ENCODE peak calls at places on chromosomes 6 and 20, in four cellular contexts. F is HepG2, B is GM12878, U is H1. V is an unnamed sample.

GRCh38 chr6:46098678-46099077 is 31.1 kb upstream of the ENPP4 start:
- DNase-seq in B (no peak), U (no peak), F (peak), V (no peak)

GRCh38 chr20:43461894-43462293 is 4.2 kb downstream of the SRSF6 start:
- DNase-seq in B (no peak), F (no peak), U (no peak), V (no peak)

GRCh38 chr6:18389479-18389878 is 2.3 kb downstream of the RNF144B start:
- DNase-seq in U (no peak), B (no peak), F (no peak), V (no peak)

GRCh38 chr6:28802417-28803336 is 121.1 kb downstream of the TRIM27 start:
- DNase-seq in F (peak), U (peak), B (no peak), V (no peak)

GRCh38 chr6:35475573-35475972 is 7.4 kb downstream of the RPL10A start:
- DNase-seq in U (peak), B (no peak), F (no peak), V (no peak)

GRCh38 chr6:128307671-128308070 is 212.7 kb downstream of the PTPRK start:
- DNase-seq in B (no peak), U (no peak), F (no peak), V (no peak)

GRCh38 chr6:166553563-166554271 is 32.8 kb downstream of the RAMACL start:
- DNase-seq in B (no peak), F (no peak), U (no peak), V (no peak)

GRCh38 chr20:62163485-62163865 is 19.4 kb upstream of the MTG2 start:
- DNase-seq in B (no peak), U (no peak), F (no peak), V (no peak)

GRCh38 chr6:54525731-54526130 is 217.5 kb downstream of the TINAG start:
- DNase-seq in F (no peak), B (no peak), U (no peak), V (no peak)

DNA sequence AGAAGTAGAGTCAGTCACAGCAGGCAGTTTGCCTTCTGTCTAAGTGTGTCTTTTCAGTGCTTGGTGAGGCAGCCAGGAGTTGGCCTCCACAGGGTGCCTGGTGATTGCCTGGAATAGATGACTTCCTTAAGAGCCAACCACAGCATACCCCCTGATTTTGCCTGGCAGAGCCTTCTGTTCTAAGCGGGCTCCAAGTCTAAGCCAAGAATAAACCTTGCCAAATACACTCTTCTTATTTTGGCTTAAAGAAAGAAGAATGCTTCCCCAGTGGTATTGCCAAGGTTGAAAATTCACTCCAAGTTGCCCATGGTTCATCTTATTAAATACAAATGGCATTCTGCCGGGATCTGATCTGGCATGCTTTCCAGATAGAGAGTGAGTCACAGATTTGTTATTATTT is 1424.8 kb upstream of the EYS start:
- DNase-seq in B (no peak), F (no peak), U (no peak), V (no peak)
- TF ChIP-seq SUZ12 in B (no peak), F (no peak), U (no peak), V (no peak)

DNA sequence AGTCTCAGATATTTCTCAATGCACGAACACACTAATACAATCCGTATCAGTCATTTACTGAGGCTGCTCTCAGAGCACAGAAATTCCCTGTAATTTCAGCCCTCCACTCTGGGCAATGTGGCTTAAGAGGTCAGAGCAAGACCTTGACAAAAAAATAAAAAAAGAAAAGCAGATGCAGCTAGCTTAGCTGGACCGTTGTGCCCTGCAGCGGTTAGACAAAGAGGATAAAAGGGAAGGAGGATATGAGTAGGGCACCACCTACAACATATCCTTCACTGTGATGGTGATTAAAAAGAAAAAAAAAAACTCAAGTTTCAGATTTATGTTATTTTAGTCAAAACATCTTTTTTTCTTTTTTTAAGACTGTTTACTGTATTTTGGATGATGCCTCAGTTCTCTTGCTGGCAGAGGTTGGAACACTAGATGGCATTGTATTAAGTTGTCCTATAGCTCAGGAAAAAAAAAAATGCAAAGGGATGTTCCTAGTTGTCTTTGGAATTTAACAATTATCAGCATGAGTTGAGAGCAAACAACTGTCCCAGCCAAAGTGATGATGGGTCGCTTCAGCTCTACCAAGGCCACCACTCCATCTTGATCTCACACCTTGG is 59.9 kb downstream of the ANKEF1 start:
- DNase-seq in F (no peak), B (no peak), U (no peak), V (no peak)
- TF ChIP-seq YY1 in F (no peak), B (no peak), U (no peak), V (no peak)

GRCh38 chr6:11535801-11536230 is 1.7 kb upstream of the TMEM170B start:
- DNase-seq in F (peak), U (no peak), B (no peak), V (no peak)
- TF ChIP-seq SUZ12 in F (no peak), U (no peak), B (no peak), V (no peak)

DNA sequence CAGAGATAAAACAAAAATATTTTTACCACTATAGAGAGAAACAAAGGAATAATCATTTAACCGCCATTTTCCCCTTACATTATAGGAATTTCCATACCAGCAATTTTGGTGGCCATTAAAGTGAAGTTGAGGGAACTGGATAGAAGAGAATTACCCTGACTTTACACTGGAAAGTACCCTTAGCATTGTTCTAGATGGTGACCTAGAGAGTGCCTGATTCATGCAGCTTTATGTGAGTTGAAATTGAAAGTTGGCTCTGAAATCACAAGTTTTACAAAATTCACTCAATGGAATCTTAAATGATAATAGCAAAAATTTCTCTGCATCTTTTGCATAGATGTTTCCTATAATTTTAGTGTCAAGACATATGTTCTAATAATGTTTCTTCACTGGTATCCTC is 55.7 kb upstream of the PREP start:
- DNase-seq in F (no peak), U (no peak), B (peak), V (no peak)
- TF ChIP-seq YY1 in F (no peak), U (no peak), B (no peak), V (no peak)

DNA sequence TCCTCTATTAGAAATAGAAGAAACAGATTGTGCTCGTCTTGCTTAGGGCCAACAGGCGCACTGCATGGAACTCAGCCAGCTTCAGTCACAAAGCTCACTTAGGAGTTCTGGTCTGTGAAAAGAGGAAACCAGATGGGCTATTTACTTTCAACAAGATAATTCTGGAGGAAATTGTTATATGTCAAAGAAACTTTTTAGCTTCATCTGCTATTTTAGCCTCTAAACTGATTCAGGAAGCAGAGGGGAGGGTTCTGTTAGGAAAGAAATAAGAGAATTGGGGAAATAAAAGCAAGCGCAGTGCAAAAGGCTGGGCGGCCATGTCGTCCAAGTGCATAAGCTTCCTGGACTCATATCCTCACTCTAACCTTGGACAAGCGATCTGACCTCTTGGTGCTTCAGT is 21.3 kb downstream of the PRKN start:
- DNase-seq in U (no peak), F (no peak), B (no peak), V (no peak)
- TF ChIP-seq SUZ12 in U (no peak), F (no peak), B (no peak), V (no peak)

GRCh38 chr6:142324111-142324510 is 22.3 kb downstream of the ADGRG6 start:
- DNase-seq in B (no peak), F (no peak), U (no peak), V (no peak)

GRCh38 chr6:142322066-142322465 is 20.3 kb downstream of the ADGRG6 start:
- DNase-seq in U (no peak), F (no peak), B (no peak), V (no peak)

GRCh38 chr6:142325111-142325510 is 23.3 kb downstream of the ADGRG6 start:
- DNase-seq in U (no peak), F (no peak), B (no peak), V (no peak)

GRCh38 chr6:142322504-142323198 is 20.8 kb downstream of the ADGRG6 start:
- DNase-seq in B (no peak), F (no peak), U (no peak), V (no peak)

DNA sequence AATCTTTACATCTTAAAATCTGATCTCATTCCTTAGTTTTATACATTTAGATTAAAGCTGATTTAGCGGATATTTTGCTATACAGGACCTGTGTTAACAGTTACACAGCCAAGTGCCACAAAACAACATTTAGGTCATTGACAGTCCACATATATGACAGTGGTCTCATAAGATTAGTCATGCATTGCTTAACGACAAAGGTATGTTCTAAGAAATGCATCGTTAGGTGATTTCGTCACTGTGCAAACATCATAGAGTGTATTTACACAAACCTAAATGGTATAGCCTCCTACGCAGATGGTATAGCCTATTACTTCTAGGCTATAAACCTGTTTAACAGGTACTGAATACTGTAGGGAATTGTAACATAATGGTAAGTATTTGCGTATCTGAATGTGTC is 21.6 kb downstream of the ADGRG6 start:
- DNase-seq in F (peak), B (no peak), U (no peak), V (no peak)
- TF ChIP-seq YY1 in F (no peak), B (no peak), U (no peak), V (no peak)

V was measured in NT2/D1.